ENCODE peak calls at places on chromosomes 2 and 18, in seven cellular contexts. Z is GM04504; K is activated naive CD4-positive, alpha-beta T cell treated with Interleukin-2 at 50 U/mL for 16 hours; X is EL; V is HepG2; G is foreskin melanocyte; I is T-helper 1 cell. O is an unnamed sample.

GRCh38 chr2:229914182-229914581 is 7.6 kb downstream of the TRIP12 start:
- DNase-seq in G (no peak), V (no peak), X (no peak), K (no peak), I (no peak), Z (no peak), O (no peak)

GRCh38 chr2:99504844-99505584 is 15.2 kb upstream of the REV1 start:
- DNase-seq in V (no peak), K (no peak), I (no peak), G (no peak), Z (no peak), X (no peak), O (no peak)

GRCh38 chr2:58916127-58916526 is 675.0 kb upstream of the FANCL start:
- DNase-seq in I (no peak), Z (no peak), X (no peak), K (no peak), G (no peak), V (no peak), O (no peak)

GRCh38 chr18:3458378-3458777 is 8.4 kb downstream of the TGIF1 start:
- DNase-seq in K (no peak), Z (no peak), I (no peak), V (no peak), X (no peak), G (peak), O (no peak)

GRCh38 chr2:137991078-137991477 is 26.8 kb downstream of the HNMT start:
- DNase-seq in I (no peak), Z (no peak), G (no peak), V (no peak), K (no peak), X (no peak), O (no peak)

GRCh38 chr18:31447530-31448191 is at the start of gene DSG3:
- DNase-seq in X (no peak), I (no peak), K (no peak), Z (no peak), V (no peak), G (no peak), O (no peak)

GRCh38 chr2:20439193-20439475 is 7.7 kb upstream of the RHOB start:
- DNase-seq in Z (no peak), G (no peak), X (peak), I (no peak), V (peak), K (no peak), O (no peak)

GRCh38 chr2:201960300-201960699 is 73.4 kb upstream of the FZD7 start:
- DNase-seq in X (no peak), V (no peak), Z (no peak), K (no peak), G (no peak), I (no peak), O (peak)

GRCh38 chr2:21422050-21422449 is 298.3 kb downstream of the TDRD15 start:
- DNase-seq in V (peak), Z (no peak), K (no peak), G (peak), I (no peak), X (peak), O (peak)

GRCh38 chr2:206452750-206453149 is 9.4 kb downstream of the ADAM23 start:
- DNase-seq in Z (no peak), I (no peak), X (peak), V (no peak), G (peak), K (no peak), O (no peak)

GRCh38 chr2:218925434-218925833 is 34.0 kb upstream of the CDK5R2 start:
- DNase-seq in I (no peak), Z (no peak), G (no peak), K (no peak), X (no peak), V (no peak), O (no peak)

GRCh38 chr2:190682168-190682567 is 33.3 kb downstream of the NAB1 start:
- DNase-seq in G (no peak), X (peak), V (no peak), I (no peak), K (no peak), Z (no peak), O (no peak)

GRCh38 chr2:197599285-197599965 is 76.0 kb downstream of the RFTN2 start:
- DNase-seq in V (peak), I (no peak), X (peak), G (no peak), K (no peak), Z (no peak), O (peak)

GRCh38 chr18:55136864-55137263 is 177.6 kb upstream of the CCDC68 start:
- DNase-seq in I (no peak), X (peak), V (no peak), Z (no peak), K (no peak), G (no peak), O (no peak)

GRCh38 chr2:191178806-191179514 is 28.2 kb upstream of the STAT4 start:
- DNase-seq in X (peak), I (no peak), K (no peak), Z (no peak), G (peak), V (no peak), O (no peak)

GRCh38 chr2:43073373-43073772 is 153.0 kb downstream of the ZFP36L2 start:
- DNase-seq in Z (no peak), X (peak), G (peak), V (no peak), K (no peak), I (no peak), O (no peak)

GRCh38 chr18:46325836-46326235 is 221.7 kb downstream of the HAUS1 start:
- DNase-seq in V (no peak), G (no peak), I (no peak), Z (no peak), X (no peak), K (no peak), O (no peak)

GRCh38 chr2:149141046-149141445 is 102.5 kb downstream of the LYPD6B start:
- DNase-seq in V (no peak), I (no peak), K (no peak), G (no peak), X (no peak), Z (no peak), O (no peak)

GRCh38 chr2:98419977-98420725 is 24.5 kb upstream of the INPP4A start:
- DNase-seq in Z (no peak), I (no peak), G (no peak), V (no peak), X (no peak), K (no peak), O (no peak)

GRCh38 chr2:100178085-100178788 is 35.8 kb upstream of the AFF3 start:
- DNase-seq in K (peak), X (peak), G (peak), Z (no peak), I (no peak), V (peak), O (peak)

GRCh38 chr2:20091305-20091991 is 40.0 kb upstream of the LAPTM4A start:
- DNase-seq in G (peak), V (no peak), X (peak), Z (peak), K (no peak), I (no peak), O (no peak)

GRCh38 chr2:133158024-133158423 is 410.2 kb downstream of the NCKAP5 start:
- DNase-seq in X (no peak), G (no peak), V (peak), Z (no peak), K (no peak), I (no peak), O (no peak)

GRCh38 chr2:150977296-150977695 is 284.4 kb downstream of the RBM43 start:
- DNase-seq in K (no peak), G (no peak), I (no peak), X (no peak), Z (no peak), V (no peak), O (no peak)

GRCh38 chr2:129296401-129297343 is 682.8 kb upstream of the RAB6C start:
- DNase-seq in G (no peak), Z (no peak), V (no peak), X (no peak), K (no peak), I (no peak), O (peak)